ENCODE peak calls at places on chromosomes 5 and 9, in five cellular contexts. K is SJCRH30, M is stomach, H is body of pancreas, Q is endothelial cell of umbilical vein. T is an unnamed sample. For H3K4me1 and H3K9me3, the result is how much of the 10 kb centered on the place peaks cover.

GRCh38 chr9:122226758-122227575 is 1.8 kb downstream of the LHX6 start:
- DNase-seq in Q (peak), H (no peak), M (no peak), K (no peak), T (no peak)

GRCh38 chr5:133995903-133996563 is 8.7 kb downstream of the VDAC1 start:
- DNase-seq in K (peak), H (no peak), Q (no peak), M (no peak), T (peak)

GRCh38 chr9:137273616-137274320 is 3.8 kb upstream of the TOR4A start:
- DNase-seq in H (no peak), K (no peak), M (peak), Q (no peak), T (no peak)

GRCh38 chr5:175590471-175590881 is 67.4 kb upstream of the HRH2 start:
- DNase-seq in M (no peak), K (peak), Q (no peak), H (no peak), T (peak)

GRCh38 chr5:172399336-172399735 is 55.0 kb downstream of the SH3PXD2B start:
- DNase-seq in Q (no peak), M (no peak), K (peak), H (no peak), T (no peak)

GRCh38 chr9:122011818-122012498 is 81.2 kb downstream of the TTLL11 start:
- DNase-seq in K (no peak), Q (no peak), H (no peak), M (no peak), T (no peak)

GRCh38 chr5:79484731-79485130 is 29.2 kb downstream of the HOMER1 start:
- DNase-seq in M (no peak), H (no peak), K (peak), Q (no peak), T (no peak)

GRCh38 chr5:65906256-65906655 is 20.1 kb upstream of the ERBIN start:
- DNase-seq in K (no peak), M (no peak), Q (no peak), H (no peak), T (no peak)

GRCh38 chr9:111198936-111199335 is 131.1 kb downstream of the OR2K2 start:
- DNase-seq in K (no peak), M (no peak), Q (no peak), H (no peak), T (no peak)

GRCh38 chr5:106454651-106455415 is 1215.9 kb downstream of the EFNA5 start:
- DNase-seq in K (peak), H (no peak), M (no peak), Q (peak), T (no peak)

GRCh38 chr5:75054110-75054930 is 2.0 kb upstream of the GCNT4 start:
- DNase-seq in M (peak), K (no peak), Q (no peak), H (peak), T (peak)

GRCh38 chr5:119269061-119269579 is 86.7 kb upstream of the TNFAIP8 start:
- DNase-seq in H (peak), M (peak), K (peak), Q (peak), T (peak)

GRCh38 chr5:75461679-75462078 is 49.8 kb downstream of the CERT1 start:
- DNase-seq in H (no peak), K (no peak), M (no peak), Q (no peak), T (no peak)

GRCh38 chr9:135344915-135345500 is 134.6 kb upstream of the PPP1R26 start:
- DNase-seq in M (no peak), K (no peak), Q (no peak), H (no peak), T (no peak)

GRCh38 chr5:147050172-147050571 is 171.6 kb upstream of the PPP2R2B start:
- DNase-seq in Q (no peak), K (no peak), H (no peak), M (no peak), T (no peak)

GRCh38 chr5:96790851-96791513 is 16.8 kb downstream of the ERAP1 start:
- DNase-seq in M (no peak), Q (peak), H (no peak), K (no peak), T (no peak)

GRCh38 chr9:126615251-126615790 is 1.6 kb downstream of the LMX1B start:
- DNase-seq in M (peak), H (no peak), Q (no peak), K (no peak), T (no peak)

GRCh38 chr5:72817639-72818266 is 1.3 kb downstream of the TNPO1 start:
- DNase-seq in K (no peak), M (no peak), Q (peak), H (no peak), T (no peak)

GRCh38 chr5:55636711-55637110 is 75.4 kb downstream of the SLC38A9 start:
- DNase-seq in H (peak), Q (no peak), K (peak), M (no peak), T (peak)

GRCh38 chr5:606526-607399 is 5.4 kb upstream of the CEP72 start:
- DNase-seq in H (no peak), Q (no peak), K (no peak), M (peak), T (no peak)

GRCh38 chr5:94778712-94779111 is 160.2 kb downstream of the SLF1 start:
- DNase-seq in Q (no peak), H (no peak), M (no peak), K (no peak), T (no peak)

GRCh38 chr5:13003457-13003856 is 941.0 kb downstream of the DNAH5 start:
- DNase-seq in Q (no peak), M (no peak), H (no peak), K (no peak), T (no peak)

GRCh38 chr9:122797316-122798033 is 2.4 kb upstream of the OR1K1 start:
- DNase-seq in K (no peak), H (no peak), Q (no peak), M (no peak), T (no peak)

GRCh38 chr9:97307091-97307490 is 368 bp upstream of the CCDC180 start:
- DNase-seq in M (peak), H (peak), K (no peak), Q (peak), T (peak)

GRCh38 chr5:72065751-72066255 is 41.5 kb upstream of the MAP1B start:
- DNase-seq in Q (no peak), H (no peak), K (no peak), M (no peak), T (no peak)

GRCh38 chr5:69451941-69452652 is 37.2 kb downstream of the MARVELD2 start:
- DNase-seq in M (no peak), Q (no peak), H (no peak), K (no peak), T (no peak)

GRCh38 chr5:60896991-60897390 is 47.9 kb downstream of the ERCC8 start:
- DNase-seq in H (no peak), K (no peak), Q (no peak), M (no peak), T (no peak)

GRCh38 chr9:106878943-106879916 is 16.3 kb downstream of the ZNF462 start:
- DNase-seq in K (no peak), M (no peak), Q (peak), H (peak), T (peak)

GRCh38 chr5:142974449-142974848 is 204.3 kb downstream of the ARHGAP26 start:
- DNase-seq in M (no peak), K (no peak), Q (no peak), H (no peak), T (no peak)

GRCh38 chr5:45038366-45038987 is 229.7 kb downstream of the MRPS30 start:
- DNase-seq in H (no peak), K (peak), M (no peak), Q (peak), T (no peak)

GRCh38 chr5:135095871-135096270 is 61.8 kb upstream of the PITX1 start:
- DNase-seq in H (no peak), M (no peak), K (no peak), Q (no peak), T (no peak)

GRCh38 chr5:139551490-139551889 is 9.6 kb upstream of the UBE2D2 start:
- DNase-seq in H (no peak), K (no peak), Q (no peak), M (no peak), T (no peak)

DNA sequence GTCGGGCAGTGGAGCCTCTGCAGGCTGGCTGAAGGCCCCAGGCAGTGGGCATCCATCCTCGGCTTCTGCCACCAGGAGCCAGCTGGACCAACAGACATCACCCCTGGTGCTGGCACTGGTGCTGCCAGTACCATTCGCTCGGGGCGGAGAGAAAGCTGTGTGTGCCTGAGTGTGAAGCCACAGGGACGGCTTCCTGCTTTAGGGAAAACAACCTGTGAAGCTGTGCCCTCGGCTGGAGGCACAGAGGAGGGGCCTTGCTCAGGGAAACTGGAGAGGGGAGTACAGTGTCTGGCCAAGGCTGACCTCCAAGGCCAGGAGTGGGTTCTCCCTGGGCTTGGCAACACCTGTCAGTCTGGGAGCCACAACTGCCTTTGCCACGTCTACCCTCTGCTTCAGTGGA is 38.3 kb downstream of the NEK6 start:
- DNase-seq in Q (no peak), K (no peak), M (no peak), H (no peak), T (no peak)
- H3K4me1 ChIP-seq in Q (half or more), K (under half), M (half or more), H (half or more), T (under half)

GRCh38 chr5:150895431-150896428 is 9.1 kb downstream of the ZNF300 start:
- DNase-seq in M (no peak), Q (no peak), H (no peak), K (peak), T (no peak)
- H3K9me3 ChIP-seq in M (half or more), Q (under half), H (half or more), K (half or more), T (under half)

GRCh38 chr9:129145316-129145715 is 32.7 kb downstream of the IER5L start:
- DNase-seq in H (no peak), M (no peak), K (no peak), Q (no peak), T (no peak)

GRCh38 chr9:129143461-129143927 is 32.3 kb downstream of the PTPA start:
- DNase-seq in M (no peak), K (peak), Q (peak), H (peak), T (peak)

GRCh38 chr9:129148463-129149204 is 29.4 kb downstream of the IER5L start:
- DNase-seq in M (no peak), K (no peak), H (no peak), Q (no peak), T (no peak)

GRCh38 chr9:129146441-129146933 is 31.6 kb downstream of the IER5L start:
- DNase-seq in M (no peak), H (no peak), K (no peak), Q (peak), T (no peak)

GRCh38 chr9:129145841-129146292 is 32.2 kb downstream of the IER5L start:
- DNase-seq in K (peak), M (no peak), H (no peak), Q (peak), T (no peak)
- H3K4me1 ChIP-seq in K (half or more), M (half or more), H (under half), Q (under half), T (half or more)

GRCh38 chr9:69697475-69697874 is 25.3 kb upstream of the APBA1 start:
- DNase-seq in M (no peak), K (peak), Q (no peak), H (no peak), T (no peak)

DNA sequence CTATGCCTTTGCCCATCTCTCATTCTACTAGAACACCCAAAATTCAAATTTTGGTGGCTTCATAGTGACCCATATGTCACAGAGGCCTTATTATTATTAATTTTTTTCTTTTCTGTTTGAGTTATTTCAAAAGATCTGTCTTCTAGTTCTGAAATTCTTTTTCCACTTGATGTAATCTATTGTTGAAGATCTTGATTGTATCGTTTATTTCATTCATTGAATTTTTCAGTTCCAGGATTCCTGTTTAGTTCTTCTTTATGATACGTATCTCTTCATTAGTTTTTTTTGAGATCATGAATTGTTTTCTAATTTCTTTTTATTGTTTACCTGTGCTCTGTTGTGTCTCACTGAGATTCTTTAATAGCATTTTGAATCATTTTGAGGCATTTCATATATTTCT is 24.6 kb upstream of the APBA1 start:
- DNase-seq in K (peak), M (no peak), H (no peak), Q (no peak), T (no peak)
- H3K9me3 ChIP-seq in K (under half), M (under half), H (under half), Q (under half), T (under half)

GRCh38 chr5:15353086-15353645 is 146.8 kb upstream of the FBXL7 start:
- DNase-seq in Q (no peak), K (no peak), H (no peak), M (no peak), T (no peak)

GRCh38 chr5:15344954-15345353 is 155.0 kb upstream of the FBXL7 start:
- DNase-seq in Q (no peak), M (no peak), K (no peak), H (no peak), T (no peak)

GRCh38 chr5:15354011-15354410 is 146.0 kb upstream of the FBXL7 start:
- DNase-seq in M (no peak), Q (no peak), H (no peak), K (no peak), T (no peak)

GRCh38 chr5:15346738-15347137 is 153.2 kb upstream of the FBXL7 start:
- DNase-seq in K (no peak), Q (peak), H (no peak), M (no peak), T (no peak)

GRCh38 chr5:15350614-15351013 is 149.4 kb upstream of the FBXL7 start:
- DNase-seq in Q (no peak), K (no peak), H (no peak), M (no peak), T (no peak)
- H3K4me1 ChIP-seq in Q (under half), K (under half), H (under half), M (under half), T (under half)

DNA sequence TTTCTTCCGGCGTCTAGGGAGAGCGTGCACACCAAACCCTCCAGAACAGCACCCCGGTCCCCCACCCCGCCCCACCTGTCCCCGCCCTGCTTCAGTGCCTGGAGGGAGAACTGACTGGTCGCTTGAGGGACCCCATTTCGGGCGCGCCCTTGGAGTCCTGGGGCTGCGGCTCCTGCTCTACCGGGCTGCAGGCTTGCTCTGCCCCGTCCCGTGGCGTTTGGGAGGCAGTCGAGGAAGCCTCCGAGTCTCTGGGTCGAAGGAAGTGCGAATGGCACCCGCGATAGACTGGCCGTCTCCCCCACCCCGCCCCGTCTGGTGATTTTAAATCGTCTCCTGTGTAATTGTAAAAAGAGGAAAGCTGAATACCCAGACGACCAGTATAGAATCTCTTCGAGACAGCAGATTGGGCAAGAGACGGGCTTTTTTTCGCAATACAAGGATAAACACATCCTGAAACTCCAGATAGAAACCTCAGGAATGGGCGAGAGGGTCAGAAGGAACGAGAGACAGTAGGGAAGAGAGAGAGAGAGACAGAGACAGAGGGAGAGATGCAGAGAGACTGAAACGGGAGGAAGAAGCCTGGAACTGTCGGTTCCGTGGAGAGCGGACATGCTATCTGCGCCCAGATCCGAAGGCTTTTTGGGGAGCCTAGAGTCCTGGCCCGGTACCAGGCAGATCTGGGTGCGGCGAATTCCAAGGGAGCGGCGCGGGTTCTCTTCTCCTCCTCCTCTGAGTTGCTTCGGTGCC is 9.9 kb downstream of the PRDM6 start:
- DNase-seq in K (no peak), M (no peak), H (no peak), Q (no peak), T (no peak)
- H3K9me3 ChIP-seq in K (under half), M (under half), H (under half), Q (under half), T (under half)

DNA sequence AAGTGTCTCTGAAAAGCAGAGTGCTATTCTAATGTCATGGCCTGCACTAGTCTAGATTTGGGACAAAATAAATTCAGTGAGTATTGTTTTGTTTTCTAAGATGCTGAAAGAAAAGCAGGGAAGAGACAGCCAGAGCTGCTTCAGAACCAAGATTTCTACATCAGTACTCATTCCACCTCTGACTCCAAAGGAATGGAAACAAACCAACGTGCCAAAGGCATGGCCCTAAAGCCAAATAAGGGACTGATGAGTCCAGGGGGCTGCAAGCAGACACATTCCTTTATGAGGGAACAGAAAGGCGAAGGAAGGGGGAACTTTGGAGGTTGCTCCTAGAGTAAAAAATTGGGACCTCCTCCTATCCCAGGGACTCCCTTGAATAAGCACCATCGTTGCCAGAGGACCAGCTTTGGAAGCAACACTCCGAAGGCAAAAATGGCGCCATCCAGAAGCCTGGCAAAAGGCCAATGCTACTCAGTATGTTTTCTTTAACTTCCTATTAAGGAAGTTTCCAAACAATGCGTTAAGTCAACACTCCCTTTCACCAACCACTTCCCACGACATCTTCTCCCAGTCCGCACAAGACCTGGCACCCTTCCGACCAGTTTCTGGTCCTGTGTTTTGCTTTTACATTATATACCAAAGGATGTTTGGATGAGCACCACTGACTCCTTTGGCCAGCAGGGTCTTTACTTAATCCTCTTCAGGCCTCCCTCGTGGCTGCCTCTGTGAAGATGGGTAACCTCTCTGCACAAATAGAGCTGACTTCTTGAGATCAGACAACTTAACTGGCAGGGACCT is 31.6 kb downstream of the ADAM19 start:
- DNase-seq in Q (peak), M (no peak), H (no peak), K (no peak), T (no peak)
- H3K4me1 ChIP-seq in Q (under half), M (half or more), H (under half), K (under half), T (under half)